ENCODE peak calls at places on chromosomes 1 and 21, in six cellular contexts. V is NCI-H1417; W is HT1080; A is stimulated activated CD4-positive, alpha-beta T cell treated with anti-CD3 and anti-CD28 coated beads, Interleukin-2, amount 100 ng/mL, for 48 hours; X is T-helper 2 cell; I is AML-193. Q is an unnamed sample.

GRCh38 chr1:42934541-42935312 is 23.9 kb downstream of the SLC2A1 start:
- DNase-seq in X (no peak), W (no peak), V (no peak), I (no peak), A (no peak), Q (no peak)

GRCh38 chr1:63971557-63971956 is 197.7 kb downstream of the ROR1 start:
- DNase-seq in X (no peak), W (no peak), A (no peak), I (no peak), V (no peak), Q (no peak)

GRCh38 chr1:54416435-54416834 is 10.2 kb upstream of the SSBP3 start:
- DNase-seq in W (no peak), I (no peak), X (no peak), V (no peak), A (no peak), Q (no peak)

GRCh38 chr1:203661572-203661971 is 34.9 kb downstream of the ATP2B4 start:
- DNase-seq in W (no peak), X (no peak), I (no peak), A (no peak), V (no peak), Q (no peak)

GRCh38 chr21:27329255-27329851 is 362.5 kb upstream of the ADAMTS5 start:
- DNase-seq in V (peak; percentile 3), W (no peak), A (no peak), X (no peak), I (no peak), Q (no peak)

GRCh38 chr1:185595835-185596667 is 138.1 kb upstream of the HMCN1 start:
- DNase-seq in X (peak; percentile 31), V (no peak), A (peak; percentile 41), W (peak; percentile 49), I (peak; percentile 22), Q (peak; percentile 68)

GRCh38 chr1:60134706-60135105 is 61.1 kb upstream of the C1orf87 start:
- DNase-seq in I (no peak), X (no peak), V (no peak), W (no peak), A (no peak), Q (no peak)

GRCh38 chr1:113199718-113200455 is 126.9 kb downstream of the LRIG2 start:
- DNase-seq in A (no peak), X (no peak), V (no peak), W (no peak), I (no peak), Q (no peak)

GRCh38 chr1:9561429-9561828 is 22.2 kb downstream of the SLC25A33 start:
- DNase-seq in I (no peak), V (peak; percentile 53), A (no peak), X (no peak), W (peak; percentile 55), Q (no peak)

GRCh38 chr1:209246660-209247059 is 336.9 kb upstream of the CAMK1G start:
- DNase-seq in X (no peak), V (no peak), I (no peak), A (no peak), W (peak; percentile 97), Q (no peak)

GRCh38 chr1:2019162-2019542 is at the start of gene GABRD:
- DNase-seq in I (no peak), A (no peak), X (no peak), V (peak; percentile 21), W (no peak), Q (no peak)

GRCh38 chr1:159054427-159054826 is 22.1 kb downstream of the AIM2 start:
- DNase-seq in I (no peak), X (no peak), V (no peak), A (no peak), W (no peak), Q (no peak)

GRCh38 chr1:93716974-93717373 is 35.3 kb upstream of the BCAR3 start:
- DNase-seq in W (peak; percentile 91), V (no peak), I (no peak), X (no peak), A (no peak), Q (no peak)

Q was measured in stimulated activated effector memory CD8-positive, alpha-beta T cell treated with anti-CD3 and anti-CD28 coated beads, Interleukin-12 subunit alpha, Interleukin-12 subunit beta, amount 100 ng/mL, for 72 hours.